ENCODE peak calls at places on chromosomes 7 and 10, in nine cellular contexts. One of them, this sample, is unnamed.

GRCh38 chr7:106012935-106013439 is 49.9 kb downstream of the CDHR3 start:
- DNase-seq in bronchial epithelial cell: no peak
- DNase-seq in NCI-H2081: no peak
- DNase-seq in PC-3: no peak
- DNase-seq in Calu3: no peak
- DNase-seq in vagina: no peak
- DNase-seq in NCI-H1105 treated with DMSO at 0.1 percent for 48 hours: no peak
- DNase-seq in nephron progenitor cell: no peak
- DNase-seq in RPMI7951: peak; percentile 96
- DNase-seq in this sample: no peak

GRCh38 chr7:145036592-145037386 is 200.9 kb upstream of the TPK1 start:
- DNase-seq in vagina: no peak
- DNase-seq in NCI-H1105 treated with DMSO at 0.1 percent for 48 hours: peak; percentile 68
- DNase-seq in PC-3: peak; percentile 75
- DNase-seq in Calu3: peak; percentile 52
- DNase-seq in RPMI7951: peak; percentile 19
- DNase-seq in nephron progenitor cell: peak; percentile 42
- DNase-seq in NCI-H2081: peak; percentile 75
- DNase-seq in bronchial epithelial cell: peak; percentile 57
- DNase-seq in this sample: peak; percentile 71

GRCh38 chr7:95609277-95609971 is 13.1 kb upstream of the PDK4 start:
- DNase-seq in NCI-H1105 treated with DMSO at 0.1 percent for 48 hours: peak; percentile 89
- DNase-seq in PC-3: peak; percentile 73
- DNase-seq in bronchial epithelial cell: peak; percentile 26
- DNase-seq in nephron progenitor cell: no peak
- DNase-seq in NCI-H2081: peak; percentile 92
- DNase-seq in Calu3: no peak
- DNase-seq in vagina: no peak
- DNase-seq in RPMI7951: peak; percentile 64
- DNase-seq in this sample: no peak

GRCh38 chr7:45712872-45713668 is 138.9 kb downstream of the ADCY1 start:
- DNase-seq in RPMI7951: no peak
- DNase-seq in PC-3: no peak
- DNase-seq in NCI-H1105 treated with DMSO at 0.1 percent for 48 hours: no peak
- DNase-seq in Calu3: no peak
- DNase-seq in vagina: peak; percentile 77
- DNase-seq in bronchial epithelial cell: no peak
- DNase-seq in nephron progenitor cell: no peak
- DNase-seq in NCI-H2081: no peak
- DNase-seq in this sample: no peak

GRCh38 chr10:13942030-13942429 is 355.3 kb downstream of the PRPF18 start:
- DNase-seq in vagina: no peak
- DNase-seq in NCI-H1105 treated with DMSO at 0.1 percent for 48 hours: no peak
- DNase-seq in bronchial epithelial cell: no peak
- DNase-seq in nephron progenitor cell: no peak
- DNase-seq in RPMI7951: no peak
- DNase-seq in PC-3: no peak
- DNase-seq in Calu3: no peak
- DNase-seq in NCI-H2081: no peak
- DNase-seq in this sample: no peak

GRCh38 chr10:48775206-48775517 is 90.5 kb downstream of the WDFY4 start:
- DNase-seq in nephron progenitor cell: no peak
- DNase-seq in RPMI7951: no peak
- DNase-seq in PC-3: no peak
- DNase-seq in Calu3: no peak
- DNase-seq in NCI-H2081: no peak
- DNase-seq in vagina: no peak
- DNase-seq in bronchial epithelial cell: no peak
- DNase-seq in NCI-H1105 treated with DMSO at 0.1 percent for 48 hours: no peak
- DNase-seq in this sample: no peak

GRCh38 chr7:151520419-151521229 is 929 bp upstream of the RHEB start:
- DNase-seq in PC-3: peak; percentile 17
- DNase-seq in bronchial epithelial cell: no peak
- DNase-seq in RPMI7951: peak; percentile 49
- DNase-seq in Calu3: peak; percentile 67
- DNase-seq in nephron progenitor cell: peak; percentile 9
- DNase-seq in NCI-H1105 treated with DMSO at 0.1 percent for 48 hours: peak; percentile 55
- DNase-seq in NCI-H2081: no peak
- DNase-seq in vagina: no peak
- DNase-seq in this sample: no peak

GRCh38 chr7:34078864-34079263 is 173.5 kb downstream of the BMPER start:
- DNase-seq in RPMI7951: no peak
- DNase-seq in vagina: no peak
- DNase-seq in NCI-H2081: no peak
- DNase-seq in nephron progenitor cell: no peak
- DNase-seq in bronchial epithelial cell: no peak
- DNase-seq in PC-3: no peak
- DNase-seq in Calu3: no peak
- DNase-seq in NCI-H1105 treated with DMSO at 0.1 percent for 48 hours: no peak
- DNase-seq in this sample: no peak

GRCh38 chr7:26293569-26294308 is 2.1 kb downstream of the SNX10 start:
- DNase-seq in RPMI7951: peak; percentile 62
- DNase-seq in Calu3: no peak
- DNase-seq in bronchial epithelial cell: no peak
- DNase-seq in PC-3: no peak
- DNase-seq in vagina: no peak
- DNase-seq in NCI-H2081: no peak
- DNase-seq in nephron progenitor cell: no peak
- DNase-seq in NCI-H1105 treated with DMSO at 0.1 percent for 48 hours: no peak
- DNase-seq in this sample: no peak

GRCh38 chr7:135773451-135773850 is 24.8 kb upstream of the FAM180A start:
- DNase-seq in PC-3: peak; percentile 17
- DNase-seq in NCI-H2081: peak; percentile 99
- DNase-seq in RPMI7951: peak; percentile 9
- DNase-seq in bronchial epithelial cell: no peak
- DNase-seq in Calu3: no peak
- DNase-seq in nephron progenitor cell: no peak
- DNase-seq in vagina: peak; percentile 43
- DNase-seq in NCI-H1105 treated with DMSO at 0.1 percent for 48 hours: peak; percentile 76
- DNase-seq in this sample: no peak

This sample was measured in epithelial cell of esophagus.